ENCODE peak calls at places on chromosomes 13 and 19, in eight cellular contexts. One of them, this sample, is unnamed.

GRCh38 chr19:41159861-41160260 is 33.2 kb upstream of the CYP2S1 start:
- DNase-seq in progenitor cell of endocrine pancreas: no peak
- DNase-seq in ascending aorta: no peak
- DNase-seq in HT1080: no peak
- DNase-seq in fibroblast of mammary gland: no peak
- DNase-seq in uterus: no peak
- DNase-seq in T47D: no peak
- DNase-seq in neuronal stem cell: no peak
- DNase-seq in this sample: no peak

GRCh38 chr19:35793381-35794165 is 18.2 kb downstream of the ARHGAP33 start:
- DNase-seq in progenitor cell of endocrine pancreas: no peak
- DNase-seq in T47D: no peak
- DNase-seq in ascending aorta: no peak
- DNase-seq in fibroblast of mammary gland: peak
- DNase-seq in HT1080: no peak
- DNase-seq in uterus: no peak
- DNase-seq in neuronal stem cell: no peak
- DNase-seq in this sample: no peak

GRCh38 chr13:65460136-65460535 is 1770.0 kb downstream of the PCDH9 start:
- DNase-seq in neuronal stem cell: no peak
- DNase-seq in fibroblast of mammary gland: no peak
- DNase-seq in uterus: no peak
- DNase-seq in ascending aorta: no peak
- DNase-seq in progenitor cell of endocrine pancreas: no peak
- DNase-seq in T47D: no peak
- DNase-seq in HT1080: no peak
- DNase-seq in this sample: no peak

GRCh38 chr19:3823345-3823704 is 37.1 kb upstream of the MATK start:
- DNase-seq in progenitor cell of endocrine pancreas: no peak
- DNase-seq in fibroblast of mammary gland: no peak
- DNase-seq in ascending aorta: no peak
- DNase-seq in T47D: no peak
- DNase-seq in neuronal stem cell: no peak
- DNase-seq in uterus: no peak
- DNase-seq in HT1080: no peak
- DNase-seq in this sample: no peak

GRCh38 chr13:33080962-33081655 is 64.9 kb downstream of the KL start:
- DNase-seq in progenitor cell of endocrine pancreas: no peak
- DNase-seq in neuronal stem cell: no peak
- DNase-seq in uterus: no peak
- DNase-seq in ascending aorta: no peak
- DNase-seq in fibroblast of mammary gland: peak
- DNase-seq in T47D: no peak
- DNase-seq in HT1080: no peak
- DNase-seq in this sample: peak

GRCh38 chr13:113876341-113877148 is 12.7 kb upstream of the GAS6 start:
- DNase-seq in T47D: no peak
- DNase-seq in progenitor cell of endocrine pancreas: no peak
- DNase-seq in ascending aorta: no peak
- DNase-seq in HT1080: no peak
- DNase-seq in neuronal stem cell: no peak
- DNase-seq in uterus: no peak
- DNase-seq in fibroblast of mammary gland: no peak
- DNase-seq in this sample: no peak

GRCh38 chr19:54415208-54415900 is at the start of gene TTYH1:
- DNase-seq in ascending aorta: no peak
- DNase-seq in T47D: no peak
- DNase-seq in uterus: no peak
- DNase-seq in progenitor cell of endocrine pancreas: peak
- DNase-seq in HT1080: no peak
- DNase-seq in neuronal stem cell: no peak
- DNase-seq in fibroblast of mammary gland: no peak
- DNase-seq in this sample: no peak

GRCh38 chr13:19927117-19927734 is 31.3 kb upstream of the ZMYM2 start:
- DNase-seq in T47D: no peak
- DNase-seq in fibroblast of mammary gland: peak
- DNase-seq in progenitor cell of endocrine pancreas: no peak
- DNase-seq in uterus: no peak
- DNase-seq in neuronal stem cell: no peak
- DNase-seq in HT1080: peak
- DNase-seq in ascending aorta: no peak
- DNase-seq in this sample: peak

GRCh38 chr13:73168226-73168992 is 109.6 kb downstream of the KLF5 start:
- DNase-seq in T47D: no peak
- DNase-seq in HT1080: peak
- DNase-seq in fibroblast of mammary gland: no peak
- DNase-seq in neuronal stem cell: no peak
- DNase-seq in uterus: no peak
- DNase-seq in ascending aorta: no peak
- DNase-seq in progenitor cell of endocrine pancreas: no peak
- DNase-seq in this sample: peak

GRCh38 chr13:46595136-46595917 is 42.4 kb downstream of the LRCH1 start:
- DNase-seq in fibroblast of mammary gland: peak
- DNase-seq in progenitor cell of endocrine pancreas: no peak
- DNase-seq in T47D: no peak
- DNase-seq in ascending aorta: no peak
- DNase-seq in uterus: peak
- DNase-seq in neuronal stem cell: no peak
- DNase-seq in HT1080: peak
- DNase-seq in this sample: peak

GRCh38 chr19:34788074-34788473 is 15.1 kb upstream of the ZNF599 start:
- DNase-seq in ascending aorta: no peak
- DNase-seq in neuronal stem cell: no peak
- DNase-seq in progenitor cell of endocrine pancreas: no peak
- DNase-seq in HT1080: no peak
- DNase-seq in fibroblast of mammary gland: no peak
- DNase-seq in uterus: no peak
- DNase-seq in T47D: no peak
- DNase-seq in this sample: no peak

GRCh38 chr13:111468037-111468959 is 147.9 kb downstream of the TEX29 start:
- DNase-seq in T47D: no peak
- DNase-seq in uterus: no peak
- DNase-seq in ascending aorta: no peak
- DNase-seq in HT1080: no peak
- DNase-seq in progenitor cell of endocrine pancreas: no peak
- DNase-seq in neuronal stem cell: no peak
- DNase-seq in fibroblast of mammary gland: no peak
- DNase-seq in this sample: no peak

GRCh38 chr19:31626941-31627340 is 277.7 kb upstream of the TSHZ3 start:
- DNase-seq in uterus: no peak
- DNase-seq in HT1080: no peak
- DNase-seq in progenitor cell of endocrine pancreas: no peak
- DNase-seq in ascending aorta: no peak
- DNase-seq in fibroblast of mammary gland: no peak
- DNase-seq in T47D: no peak
- DNase-seq in neuronal stem cell: no peak
- DNase-seq in this sample: no peak

GRCh38 chr19:42233106-42233505 is 9.3 kb downstream of the GSK3A start:
- DNase-seq in fibroblast of mammary gland: no peak
- DNase-seq in progenitor cell of endocrine pancreas: no peak
- DNase-seq in HT1080: no peak
- DNase-seq in uterus: no peak
- DNase-seq in T47D: no peak
- DNase-seq in neuronal stem cell: no peak
- DNase-seq in ascending aorta: no peak
- DNase-seq in this sample: no peak

GRCh38 chr13:111868716-111869115 is 198.2 kb upstream of the SOX1 start:
- DNase-seq in T47D: no peak
- DNase-seq in fibroblast of mammary gland: no peak
- DNase-seq in progenitor cell of endocrine pancreas: no peak
- DNase-seq in neuronal stem cell: no peak
- DNase-seq in HT1080: no peak
- DNase-seq in ascending aorta: no peak
- DNase-seq in uterus: no peak
- DNase-seq in this sample: no peak

GRCh38 chr19:30593358-30593757 is 221.2 kb downstream of the ZNF536 start:
- DNase-seq in progenitor cell of endocrine pancreas: no peak
- DNase-seq in ascending aorta: peak
- DNase-seq in fibroblast of mammary gland: no peak
- DNase-seq in HT1080: no peak
- DNase-seq in uterus: no peak
- DNase-seq in neuronal stem cell: no peak
- DNase-seq in T47D: no peak
- DNase-seq in this sample: no peak

GRCh38 chr13:46172531-46172991 is 9.4 kb downstream of the LCP1 start:
- DNase-seq in uterus: no peak
- DNase-seq in fibroblast of mammary gland: no peak
- DNase-seq in neuronal stem cell: no peak
- DNase-seq in T47D: no peak
- DNase-seq in progenitor cell of endocrine pancreas: no peak
- DNase-seq in ascending aorta: no peak
- DNase-seq in HT1080: peak
- DNase-seq in this sample: no peak

GRCh38 chr19:10549733-10550132 is 6.0 kb downstream of the ATG4D start:
- DNase-seq in HT1080: no peak
- DNase-seq in uterus: no peak
- DNase-seq in neuronal stem cell: no peak
- DNase-seq in progenitor cell of endocrine pancreas: no peak
- DNase-seq in T47D: no peak
- DNase-seq in ascending aorta: no peak
- DNase-seq in fibroblast of mammary gland: no peak
- DNase-seq in this sample: no peak

GRCh38 chr13:36817996-36818395 is 1.0 kb upstream of the RFXAP start:
- DNase-seq in neuronal stem cell: no peak
- DNase-seq in progenitor cell of endocrine pancreas: no peak
- DNase-seq in T47D: no peak
- DNase-seq in fibroblast of mammary gland: no peak
- DNase-seq in ascending aorta: no peak
- DNase-seq in HT1080: no peak
- DNase-seq in uterus: no peak
- DNase-seq in this sample: no peak

GRCh38 chr13:42762917-42763316 is 18.5 kb upstream of the FAM216B start:
- DNase-seq in neuronal stem cell: no peak
- DNase-seq in ascending aorta: no peak
- DNase-seq in fibroblast of mammary gland: peak
- DNase-seq in uterus: no peak
- DNase-seq in T47D: no peak
- DNase-seq in HT1080: peak
- DNase-seq in progenitor cell of endocrine pancreas: no peak
- DNase-seq in this sample: peak

GRCh38 chr13:34416833-34417425 is 525.1 kb upstream of the NBEA start:
- DNase-seq in ascending aorta: peak
- DNase-seq in HT1080: peak
- DNase-seq in neuronal stem cell: no peak
- DNase-seq in progenitor cell of endocrine pancreas: no peak
- DNase-seq in fibroblast of mammary gland: peak
- DNase-seq in T47D: no peak
- DNase-seq in uterus: peak
- DNase-seq in this sample: peak

GRCh38 chr19:55459551-55459949 is 1.9 kb downstream of the ISOC2 start:
- DNase-seq in progenitor cell of endocrine pancreas: no peak
- DNase-seq in neuronal stem cell: no peak
- DNase-seq in HT1080: no peak
- DNase-seq in fibroblast of mammary gland: no peak
- DNase-seq in ascending aorta: no peak
- DNase-seq in T47D: no peak
- DNase-seq in uterus: no peak
- DNase-seq in this sample: no peak

GRCh38 chr13:110138009-110138699 is 168.8 kb downstream of the COL4A1 start:
- DNase-seq in uterus: peak
- DNase-seq in T47D: peak
- DNase-seq in HT1080: peak
- DNase-seq in fibroblast of mammary gland: peak
- DNase-seq in neuronal stem cell: no peak
- DNase-seq in progenitor cell of endocrine pancreas: peak
- DNase-seq in ascending aorta: peak
- DNase-seq in this sample: peak

GRCh38 chr19:29644179-29644578 is 21.1 kb upstream of the PLEKHF1 start:
- DNase-seq in neuronal stem cell: no peak
- DNase-seq in progenitor cell of endocrine pancreas: no peak
- DNase-seq in fibroblast of mammary gland: no peak
- DNase-seq in HT1080: no peak
- DNase-seq in ascending aorta: no peak
- DNase-seq in T47D: no peak
- DNase-seq in uterus: no peak
- DNase-seq in this sample: no peak

GRCh38 chr13:65553328-65553727 is 1676.8 kb downstream of the PCDH9 start:
- DNase-seq in ascending aorta: no peak
- DNase-seq in uterus: no peak
- DNase-seq in fibroblast of mammary gland: no peak
- DNase-seq in HT1080: no peak
- DNase-seq in progenitor cell of endocrine pancreas: no peak
- DNase-seq in T47D: no peak
- DNase-seq in neuronal stem cell: no peak
- DNase-seq in this sample: no peak

GRCh38 chr13:30863231-30863630 is 42.8 kb upstream of the MEDAG start:
- DNase-seq in progenitor cell of endocrine pancreas: no peak
- DNase-seq in fibroblast of mammary gland: no peak
- DNase-seq in HT1080: no peak
- DNase-seq in T47D: no peak
- DNase-seq in ascending aorta: peak
- DNase-seq in uterus: no peak
- DNase-seq in neuronal stem cell: no peak
- DNase-seq in this sample: no peak